ENCODE peak calls at places on chromosomes 12 and 14, in six cellular contexts. One of them, this sample, is unnamed.
A peak's percentile ranks its signal among the peaks of the same experiment; 100 is the strongest.

GRCh38 chr12:65434737-65435136 is 156.3 kb downstream of the MSRB3 start:
- DNase-seq in keratinocyte: no peak
- DNase-seq in HCT116: no peak
- DNase-seq in MM.1S: no peak
- DNase-seq in GM23338: no peak
- DNase-seq in fibroblast of lung: no peak
- DNase-seq in this sample: no peak

GRCh38 chr14:28057286-28058011 is 709.1 kb upstream of the FOXG1 start:
- DNase-seq in keratinocyte: no peak
- DNase-seq in HCT116: no peak
- DNase-seq in MM.1S: peak; percentile 58
- DNase-seq in GM23338: no peak
- DNase-seq in fibroblast of lung: no peak
- DNase-seq in this sample: no peak

GRCh38 chr14:60968099-60968498 is 12.8 kb downstream of the TRMT5 start:
- DNase-seq in keratinocyte: no peak
- DNase-seq in HCT116: no peak
- DNase-seq in MM.1S: no peak
- DNase-seq in GM23338: no peak
- DNase-seq in fibroblast of lung: no peak
- DNase-seq in this sample: no peak

GRCh38 chr12:116697305-116698130 is 40.4 kb downstream of the SPRING1 start:
- DNase-seq in keratinocyte: no peak
- DNase-seq in HCT116: peak; percentile 40
- DNase-seq in MM.1S: no peak
- DNase-seq in GM23338: peak; percentile 83
- DNase-seq in fibroblast of lung: no peak
- DNase-seq in this sample: peak; percentile 58

GRCh38 chr12:94095618-94096017 is 52.8 kb upstream of the PLXNC1 start:
- DNase-seq in keratinocyte: no peak
- DNase-seq in HCT116: no peak
- DNase-seq in MM.1S: no peak
- DNase-seq in GM23338: no peak
- DNase-seq in fibroblast of lung: peak; percentile 38
- DNase-seq in this sample: no peak

GRCh38 chr14:89640141-89640540 is 223.1 kb upstream of the FOXN3 start:
- DNase-seq in keratinocyte: no peak
- DNase-seq in HCT116: no peak
- DNase-seq in MM.1S: no peak
- DNase-seq in GM23338: no peak
- DNase-seq in fibroblast of lung: peak; percentile 74
- DNase-seq in this sample: no peak

GRCh38 chr14:90797451-90797850 is 18.8 kb downstream of the TTC7B start:
- DNase-seq in keratinocyte: no peak
- DNase-seq in HCT116: no peak
- DNase-seq in MM.1S: no peak
- DNase-seq in GM23338: no peak
- DNase-seq in fibroblast of lung: no peak
- DNase-seq in this sample: no peak

GRCh38 chr12:91870872-91871707 is 274.6 kb downstream of the BTG1 start:
- DNase-seq in keratinocyte: no peak
- DNase-seq in HCT116: no peak
- DNase-seq in MM.1S: no peak
- DNase-seq in GM23338: no peak
- DNase-seq in fibroblast of lung: no peak
- DNase-seq in this sample: no peak

GRCh38 chr12:98332626-98333025 is 182.8 kb upstream of the TMPO start:
- DNase-seq in keratinocyte: no peak
- DNase-seq in HCT116: no peak
- DNase-seq in MM.1S: no peak
- DNase-seq in GM23338: no peak
- DNase-seq in fibroblast of lung: no peak
- DNase-seq in this sample: no peak

GRCh38 chr12:40581889-40582288 is 110.3 kb upstream of the CNTN1 start:
- DNase-seq in keratinocyte: no peak
- DNase-seq in HCT116: no peak
- DNase-seq in MM.1S: no peak
- DNase-seq in GM23338: no peak
- DNase-seq in fibroblast of lung: no peak
- DNase-seq in this sample: no peak

GRCh38 chr14:49769171-49769570 is 1.2 kb downstream of the KLHDC2 start:
- DNase-seq in keratinocyte: no peak
- DNase-seq in HCT116: no peak
- DNase-seq in MM.1S: no peak
- DNase-seq in GM23338: no peak
- DNase-seq in fibroblast of lung: peak; percentile 74
- DNase-seq in this sample: peak; percentile 81

GRCh38 chr12:120668091-120668796 is 18.7 kb upstream of the MLEC start:
- DNase-seq in keratinocyte: no peak
- DNase-seq in HCT116: no peak
- DNase-seq in MM.1S: no peak
- DNase-seq in GM23338: peak; percentile 76
- DNase-seq in fibroblast of lung: no peak
- DNase-seq in this sample: no peak
- H3K4me2 ChIP-seq in keratinocyte: no peak overlapping the region
- H3K4me2 ChIP-seq in HCT116: no peak overlapping the region
- H3K4me2 ChIP-seq in MM.1S: no peak overlapping the region
- H3K4me2 ChIP-seq in GM23338: peak overlapping the region; percentile 75
- H3K4me2 ChIP-seq in fibroblast of lung: no peak overlapping the region
- H3K4me2 ChIP-seq in this sample: no peak overlapping the region

GRCh38 chr14:101225116-101225728 is 321.7 kb upstream of the RTL1 start:
- DNase-seq in keratinocyte: no peak
- DNase-seq in HCT116: no peak
- DNase-seq in MM.1S: no peak
- DNase-seq in GM23338: no peak
- DNase-seq in fibroblast of lung: no peak
- DNase-seq in this sample: no peak
- TF ChIP-seq CTCF in keratinocyte: no peak
- TF ChIP-seq CTCF in HCT116: no peak
- TF ChIP-seq CTCF in MM.1S: no peak
- TF ChIP-seq CTCF in GM23338: no peak
- TF ChIP-seq CTCF in fibroblast of lung: no peak
- TF ChIP-seq CTCF in this sample: no peak

DNA sequence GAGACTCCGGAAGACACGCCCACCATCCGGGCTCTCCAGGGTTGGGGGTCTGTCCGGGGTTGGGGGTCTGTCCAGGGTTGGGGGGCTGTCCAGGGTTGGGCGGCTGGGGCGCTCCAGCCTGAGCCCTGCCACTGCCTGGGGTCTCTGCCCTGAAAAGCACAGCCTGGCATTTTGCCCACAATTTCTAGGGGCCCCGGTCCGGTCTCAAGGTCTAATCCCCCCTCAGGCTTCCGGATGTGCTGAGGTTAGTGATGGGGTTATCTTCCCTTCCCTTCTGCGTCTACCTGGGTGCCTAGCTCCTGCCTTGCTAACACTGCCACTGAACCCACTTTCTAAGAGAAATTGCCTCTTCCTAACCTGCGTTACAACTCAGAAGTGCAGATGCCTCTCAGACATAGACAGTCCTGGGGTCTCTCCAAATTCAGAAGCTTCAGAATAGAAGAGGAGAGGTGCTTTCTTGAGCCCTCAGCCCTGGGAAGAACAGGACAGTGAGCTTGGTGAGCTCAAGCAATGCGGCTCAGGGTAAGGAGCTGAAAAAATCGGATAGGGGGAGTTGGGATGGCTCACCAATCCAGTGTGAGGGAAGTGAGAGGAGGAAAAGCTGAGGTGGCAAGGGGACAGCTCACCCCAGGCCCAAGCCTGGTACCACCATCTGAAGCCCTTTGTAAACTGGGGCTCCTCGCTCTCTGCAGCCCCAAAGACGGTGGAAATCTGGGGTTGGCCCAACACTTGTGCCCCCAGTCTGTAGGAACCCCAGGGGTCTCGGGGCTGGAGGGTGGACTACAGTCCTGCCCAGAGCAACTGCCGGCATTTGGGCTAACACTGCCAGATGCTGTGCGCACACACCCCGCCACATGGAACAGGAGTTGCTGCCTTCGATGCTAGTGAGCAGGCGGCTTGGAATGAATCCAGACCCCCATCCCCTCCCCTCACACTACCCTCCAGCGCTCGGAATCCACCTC is 5.6 kb downstream of the LHX5 start:
- DNase-seq in keratinocyte: no peak
- DNase-seq in HCT116: no peak
- DNase-seq in MM.1S: no peak
- DNase-seq in GM23338: peak; percentile 59
- DNase-seq in fibroblast of lung: no peak
- DNase-seq in this sample: peak; percentile 17
- TF ChIP-seq EZH2 in keratinocyte: peak; percentile 19
- TF ChIP-seq EZH2 in HCT116: no peak
- TF ChIP-seq EZH2 in MM.1S: no peak
- TF ChIP-seq EZH2 in GM23338: peak; percentile 96
- TF ChIP-seq EZH2 in fibroblast of lung: peak; percentile 85
- TF ChIP-seq EZH2 in this sample: no peak

GRCh38 chr14:22300646-22301045 is 288.4 kb downstream of the DAD1 start:
- DNase-seq in keratinocyte: no peak
- DNase-seq in HCT116: no peak
- DNase-seq in MM.1S: no peak
- DNase-seq in GM23338: no peak
- DNase-seq in fibroblast of lung: peak; percentile 62
- DNase-seq in this sample: no peak
- H3K4me2 ChIP-seq in keratinocyte: no peak overlapping the region
- H3K4me2 ChIP-seq in HCT116: no peak overlapping the region
- H3K4me2 ChIP-seq in MM.1S: no peak overlapping the region
- H3K4me2 ChIP-seq in GM23338: no peak overlapping the region
- H3K4me2 ChIP-seq in fibroblast of lung: no peak overlapping the region
- H3K4me2 ChIP-seq in this sample: no peak overlapping the region

DNA sequence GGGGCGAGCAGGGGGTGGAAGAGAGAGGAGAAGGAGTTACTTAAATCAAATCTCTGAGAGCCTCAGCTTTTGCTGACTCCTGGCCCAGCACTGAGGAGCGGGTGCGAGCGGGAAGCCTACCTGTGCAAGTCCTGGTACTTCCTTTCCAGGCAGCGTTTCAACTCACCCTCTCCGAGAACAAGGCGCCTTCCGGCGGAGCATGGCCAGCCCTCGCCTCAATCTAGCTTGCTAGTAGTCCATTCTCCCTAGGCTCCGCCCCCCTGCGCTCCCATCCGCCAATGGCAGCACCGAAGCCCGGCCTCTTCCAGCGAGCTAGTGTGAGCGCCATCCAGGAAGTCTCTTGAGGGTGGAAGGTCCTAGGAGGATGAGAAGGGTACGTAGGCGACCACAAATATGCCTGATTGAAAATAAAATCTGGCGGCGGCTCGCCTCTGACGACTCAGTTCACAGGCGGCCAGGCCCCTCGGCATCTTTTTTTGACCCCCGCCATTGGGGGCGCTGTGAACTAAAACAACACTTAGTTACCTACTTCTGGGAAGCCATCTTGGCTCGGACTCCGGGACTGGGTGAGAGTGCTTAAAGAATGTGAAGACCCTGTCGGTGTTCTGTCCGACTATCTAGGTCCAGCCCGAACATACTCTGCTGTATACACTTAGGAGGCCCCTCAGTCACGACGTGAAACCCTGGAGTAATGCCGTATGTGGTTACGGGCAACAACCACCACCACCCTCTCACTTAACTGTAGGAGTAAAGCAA is at the start of gene CHD8:
- DNase-seq in keratinocyte: peak; percentile 99
- DNase-seq in HCT116: peak; percentile 99
- DNase-seq in MM.1S: peak; percentile 97
- DNase-seq in GM23338: peak; percentile 100
- DNase-seq in fibroblast of lung: peak; percentile 100
- DNase-seq in this sample: peak; percentile 99
- TF ChIP-seq CTCF in keratinocyte: peak; percentile 69
- TF ChIP-seq CTCF in HCT116: peak; percentile 62
- TF ChIP-seq CTCF in MM.1S: peak; percentile 50
- TF ChIP-seq CTCF in GM23338: peak; percentile 76
- TF ChIP-seq CTCF in fibroblast of lung: peak; percentile 56
- TF ChIP-seq CTCF in this sample: peak; percentile 81

DNA sequence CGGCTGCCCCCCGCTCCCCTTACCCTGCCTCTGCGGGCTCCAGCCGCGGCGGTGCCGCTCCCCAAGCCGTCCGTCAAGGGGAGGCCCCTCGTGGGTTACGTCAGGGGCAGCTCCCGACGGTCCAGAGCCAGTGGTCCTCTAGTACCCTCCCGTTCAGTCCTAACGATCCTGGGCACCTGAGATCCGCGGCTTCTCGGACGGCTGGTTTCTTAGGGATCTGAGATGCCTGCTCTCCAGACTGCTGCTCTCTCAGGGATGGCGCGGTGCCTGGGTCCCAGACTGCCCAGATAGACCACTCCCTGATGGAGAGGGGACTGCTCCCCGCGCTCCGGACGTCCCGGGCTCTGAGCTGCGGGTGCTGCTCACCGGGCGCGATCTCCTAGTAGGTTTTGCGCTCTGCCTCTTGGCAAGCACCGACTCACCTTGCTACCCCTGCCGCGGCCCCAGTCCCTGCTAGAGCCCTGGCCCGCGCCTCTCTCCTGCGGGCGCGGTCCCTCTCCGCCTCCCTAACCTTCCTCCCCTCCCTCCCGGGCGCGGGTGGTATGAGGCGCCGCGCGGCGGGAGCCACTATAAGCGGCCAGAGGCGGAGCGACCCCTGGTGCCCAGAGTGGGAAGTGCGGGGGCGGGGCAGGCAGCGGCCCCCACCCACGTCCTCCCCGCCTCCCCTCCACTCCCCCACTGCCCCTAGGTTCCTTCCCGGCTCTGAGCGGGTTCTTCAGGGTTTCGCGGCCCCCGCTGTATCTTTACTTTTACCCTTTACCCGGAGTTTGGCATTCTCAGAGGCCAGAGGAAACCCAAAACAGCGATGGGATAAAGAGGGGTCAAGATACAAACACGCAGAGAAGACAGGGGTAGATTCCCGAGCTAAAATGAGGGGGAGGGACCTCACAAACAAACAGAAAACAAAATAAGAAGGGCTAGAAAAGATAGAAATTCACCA is at the start of gene C1QL4:
- DNase-seq in keratinocyte: no peak
- DNase-seq in HCT116: peak; percentile 33
- DNase-seq in MM.1S: peak; percentile 71
- DNase-seq in GM23338: peak; percentile 91
- DNase-seq in fibroblast of lung: peak; percentile 46
- DNase-seq in this sample: peak; percentile 86
- TF ChIP-seq EZH2 in keratinocyte: peak; percentile 47
- TF ChIP-seq EZH2 in HCT116: no peak
- TF ChIP-seq EZH2 in MM.1S: no peak
- TF ChIP-seq EZH2 in GM23338: peak; percentile 97
- TF ChIP-seq EZH2 in fibroblast of lung: peak; percentile 98
- TF ChIP-seq EZH2 in this sample: no peak

DNA sequence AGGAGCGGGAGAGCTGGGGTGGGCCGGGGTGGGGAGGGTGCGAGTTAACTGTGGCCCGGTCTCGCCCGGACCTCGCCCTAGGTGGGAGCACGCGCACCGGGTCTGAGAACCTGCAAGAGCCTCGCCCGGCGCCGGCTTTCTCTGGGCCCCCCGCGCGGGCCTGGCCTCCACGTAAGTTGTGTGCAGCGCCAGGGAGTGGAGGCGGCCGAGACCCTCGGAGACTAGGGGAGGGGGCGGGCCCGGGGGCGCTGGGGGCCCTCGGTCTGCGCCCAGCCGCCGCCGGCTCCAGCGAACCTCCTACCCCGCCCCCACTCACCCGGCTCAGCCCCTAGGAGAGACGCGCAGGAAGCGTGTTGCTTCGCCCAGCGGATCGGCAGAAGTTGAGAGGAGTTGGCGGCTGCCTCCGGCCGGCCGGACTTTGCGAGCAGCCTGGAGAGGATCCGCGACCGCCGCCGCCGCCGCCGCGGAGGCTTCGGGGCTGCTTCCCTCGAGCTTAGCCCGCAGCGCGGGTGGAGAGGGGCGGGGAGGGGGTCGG is at the start of gene PRMT8:
- DNase-seq in keratinocyte: no peak
- DNase-seq in HCT116: no peak
- DNase-seq in MM.1S: no peak
- DNase-seq in GM23338: peak; percentile 81
- DNase-seq in fibroblast of lung: peak; percentile 1
- DNase-seq in this sample: no peak
- H3K4me2 ChIP-seq in keratinocyte: peak within 1 kb of the TSS; percentile 65
- H3K4me2 ChIP-seq in HCT116: no peak within 1 kb of the TSS
- H3K4me2 ChIP-seq in MM.1S: no peak within 1 kb of the TSS
- H3K4me2 ChIP-seq in GM23338: peak within 1 kb of the TSS; percentile 92
- H3K4me2 ChIP-seq in fibroblast of lung: no peak within 1 kb of the TSS
- H3K4me2 ChIP-seq in this sample: no peak within 1 kb of the TSS

This sample was measured in PC-3.